ENCODE peak calls at places on chromosomes 6 and 20, in seven cellular contexts. G, B, M, Q, F, I and Z are unnamed samples.

GRCh38 chr20:12044969-12045368 is 127.3 kb downstream of the BTBD3 start:
- DNase-seq in G (no peak), B (no peak), M (no peak), Q (no peak), F (no peak), I (no peak), Z (no peak)

GRCh38 chr6:55182016-55182650 is 7.8 kb downstream of the HCRTR2 start:
- DNase-seq in G (no peak), B (no peak), M (peak), Q (no peak), F (no peak), I (peak), Z (no peak)

GRCh38 chr20:2840138-2840966 is at the start of the genes PCED1A and VPS16:
- DNase-seq in G (peak), B (peak), M (peak), Q (peak), F (peak), I (peak), Z (peak)

GRCh38 chr6:169868458-169868857 is 117.0 kb downstream of the ERMARD start:
- DNase-seq in G (no peak), B (peak), M (no peak), Q (no peak), F (no peak), I (no peak), Z (peak)

GRCh38 chr20:9460518-9460917 is 53.9 kb upstream of the LAMP5 start:
- DNase-seq in G (no peak), B (no peak), M (peak), Q (no peak), F (no peak), I (peak), Z (no peak)

GRCh38 chr6:156791261-156791850 is 14.2 kb downstream of the ARID1B start:
- DNase-seq in G (peak), B (peak), M (peak), Q (no peak), F (peak), I (peak), Z (no peak)

GRCh38 chr6:24358219-24358821 is 461 bp upstream of the DCDC2 start:
- DNase-seq in G (no peak), B (no peak), M (no peak), Q (no peak), F (no peak), I (no peak), Z (no peak)

GRCh38 chr6:138428943-138429616 is 25.1 kb downstream of the HEBP2 start:
- DNase-seq in G (peak), B (no peak), M (peak), Q (no peak), F (peak), I (peak), Z (no peak)

GRCh38 chr20:49346682-49347081 is 68.8 kb upstream of the ZNFX1 start:
- DNase-seq in G (no peak), B (no peak), M (no peak), Q (no peak), F (peak), I (no peak), Z (no peak)

GRCh38 chr20:54140927-54141566 is 32.7 kb downstream of the CYP24A1 start:
- DNase-seq in G (peak), B (no peak), M (peak), Q (no peak), F (no peak), I (peak), Z (no peak)

GRCh38 chr6:31729979-31730630 is 1.0 kb upstream of the DDAH2 start:
- DNase-seq in G (peak), B (peak), M (peak), Q (peak), F (peak), I (peak), Z (peak)

GRCh38 chr20:35615667-35616464 is at the start of gene SPAG4:
- DNase-seq in G (peak), B (peak), M (peak), Q (peak), F (peak), I (no peak), Z (peak)

GRCh38 chr6:99330159-99330558 is 19.3 kb downstream of the FAXC start:
- DNase-seq in G (peak), B (peak), M (peak), Q (no peak), F (peak), I (peak), Z (peak)

GRCh38 chr6:10621227-10621626 is 73.2 kb downstream of the C6orf52 start:
- DNase-seq in G (no peak), B (no peak), M (no peak), Q (no peak), F (no peak), I (no peak), Z (no peak)

GRCh38 chr6:47405273-47405672 is 72.3 kb upstream of the CD2AP start:
- DNase-seq in G (no peak), B (no peak), M (no peak), Q (no peak), F (no peak), I (no peak), Z (no peak)

GRCh38 chr20:7437311-7437710 is 502.9 kb downstream of the HAO1 start:
- DNase-seq in G (no peak), B (no peak), M (peak), Q (no peak), F (no peak), I (no peak), Z (no peak)

GRCh38 chr20:31691646-31692275 is 30.9 kb downstream of the BCL2L1 start:
- DNase-seq in G (peak), B (no peak), M (no peak), Q (no peak), F (peak), I (peak), Z (no peak)

GRCh38 chr6:15957655-15958169 is 171.2 kb upstream of the MYLIP start:
- DNase-seq in G (no peak), B (no peak), M (no peak), Q (no peak), F (no peak), I (no peak), Z (no peak)

GRCh38 chr20:23165964-23166363 is 79.8 kb upstream of the CD93 start:
- DNase-seq in G (no peak), B (no peak), M (no peak), Q (no peak), F (no peak), I (no peak), Z (no peak)

GRCh38 chr6:41039060-41039998 is at the start of gene UNC5CL:
- DNase-seq in G (peak), B (peak), M (peak), Q (no peak), F (peak), I (peak), Z (peak)

GRCh38 chr6:129331450-129332138 is 378.4 kb downstream of the ARHGAP18 start:
- DNase-seq in G (no peak), B (no peak), M (peak), Q (no peak), F (no peak), I (peak), Z (no peak)

GRCh38 chr6:53233309-53233708 is 84.7 kb upstream of the GCM1 start:
- DNase-seq in G (no peak), B (no peak), M (no peak), Q (no peak), F (no peak), I (peak), Z (no peak)

GRCh38 chr20:48708630-48709029 is 119.2 kb downstream of the PREX1 start:
- DNase-seq in G (no peak), B (no peak), M (no peak), Q (no peak), F (no peak), I (no peak), Z (no peak)

GRCh38 chr6:81906709-81907204 is 154.3 kb upstream of the TENT5A start:
- DNase-seq in G (no peak), B (no peak), M (peak), Q (no peak), F (no peak), I (no peak), Z (no peak)

GRCh38 chr6:161583561-161583960 is 309.7 kb upstream of the AGPAT4 start:
- DNase-seq in G (no peak), B (no peak), M (peak), Q (no peak), F (no peak), I (no peak), Z (no peak)